ENCODE peak calls at places on chromosomes 5 and 9, in seven cellular contexts. D, H, I, P, J, M and Y are unnamed samples.

GRCh38 chr5:177553671-177554429 is 513 bp downstream of the FAM193B start:
- DNase-seq in H (no peak), D (peak), J (peak), I (no peak), M (peak), P (peak), Y (no peak)

GRCh38 chr5:129945031-129945430 is 40.8 kb downstream of the CHSY3 start:
- DNase-seq in J (no peak), M (no peak), H (no peak), D (no peak), I (no peak), P (no peak), Y (peak)

GRCh38 chr5:132427285-132428146 is 58.0 kb downstream of the SLC22A5 start:
- DNase-seq in M (peak), P (peak), J (no peak), D (no peak), I (no peak), H (peak), Y (no peak)

GRCh38 chr5:172849636-172850453 is 15.8 kb downstream of the ERGIC1 start:
- DNase-seq in H (peak), D (no peak), J (no peak), I (peak), M (no peak), P (no peak), Y (peak)

GRCh38 chr5:159510282-159510681 is 180.0 kb upstream of the IL12B start:
- DNase-seq in J (no peak), D (peak), I (no peak), H (peak), M (peak), P (peak), Y (peak)

GRCh38 chr5:168756517-168757391 is 177.6 kb upstream of the PANK3 start:
- DNase-seq in D (no peak), J (no peak), P (no peak), H (no peak), I (no peak), M (peak), Y (no peak)

GRCh38 chr9:38641985-38642864 is 21.8 kb upstream of the ANKRD18A start:
- DNase-seq in J (peak), P (peak), D (peak), M (peak), I (no peak), H (peak), Y (peak)

GRCh38 chr9:120714846-120715231 is 569 bp upstream of the MEGF9 start:
- DNase-seq in J (no peak), H (no peak), M (no peak), I (no peak), D (no peak), P (no peak), Y (no peak)

GRCh38 chr5:177302354-177303110 is 987 bp downstream of the RAB24 start:
- DNase-seq in J (no peak), H (peak), I (no peak), P (no peak), D (peak), M (peak), Y (peak)

GRCh38 chr9:120937596-120937995 is 11.0 kb upstream of the TRAF1 start:
- DNase-seq in M (no peak), D (no peak), J (no peak), I (no peak), H (no peak), P (no peak), Y (peak)

GRCh38 chr5:132134384-132134783 is 60.8 kb downstream of the CSF2 start:
- DNase-seq in D (no peak), H (peak), J (peak), M (peak), I (no peak), P (no peak), Y (peak)

GRCh38 chr9:1938135-1938534 is 77.0 kb upstream of the SMARCA2 start:
- DNase-seq in J (no peak), P (no peak), H (no peak), M (no peak), D (no peak), I (no peak), Y (no peak)

GRCh38 chr5:135574493-135574892 is 4.3 kb downstream of the CXCL14 start:
- DNase-seq in J (no peak), I (no peak), D (no peak), H (no peak), M (no peak), P (no peak), Y (no peak)

GRCh38 chr5:137825165-137825564 is 42.5 kb upstream of the MYOT start:
- DNase-seq in D (no peak), P (peak), I (no peak), H (peak), M (no peak), J (no peak), Y (no peak)

GRCh38 chr5:102286465-102286864 is 9.6 kb downstream of the SLCO4C1 start:
- DNase-seq in H (no peak), I (no peak), J (no peak), P (no peak), D (no peak), M (no peak), Y (no peak)

GRCh38 chr9:80020530-80020929 is 448.8 kb downstream of the TLE4 start:
- DNase-seq in H (no peak), I (no peak), P (no peak), D (no peak), J (no peak), M (no peak), Y (no peak)

GRCh38 chr9:95947118-95947517 is 71.6 kb downstream of the ERCC6L2 start:
- DNase-seq in H (no peak), P (no peak), I (no peak), D (no peak), J (no peak), M (no peak), Y (peak)

GRCh38 chr9:131500939-131501541 is 1.7 kb upstream of the POMT1 start:
- DNase-seq in I (peak), D (no peak), P (peak), M (no peak), H (peak), J (peak), Y (peak)

GRCh38 chr9:123164285-123164684 is 104.1 kb downstream of the STRBP start:
- DNase-seq in I (no peak), J (no peak), M (no peak), P (no peak), D (no peak), H (no peak), Y (no peak)

GRCh38 chr5:141431286-141431685 is 979 bp downstream of the PCDHGA12 start:
- DNase-seq in P (no peak), I (no peak), J (peak), H (no peak), M (no peak), D (no peak), Y (peak)

GRCh38 chr9:89648247-89649000 is 43.6 kb downstream of the GADD45G start:
- DNase-seq in P (peak), J (no peak), H (no peak), M (no peak), I (no peak), D (no peak), Y (no peak)

GRCh38 chr5:154318691-154319090 is 127.1 kb upstream of the SAP30L start:
- DNase-seq in P (no peak), J (no peak), H (no peak), M (no peak), I (no peak), D (no peak), Y (no peak)

GRCh38 chr5:1747079-1747802 is 52.4 kb downstream of the MRPL36 start:
- DNase-seq in P (no peak), H (no peak), I (no peak), D (peak), J (no peak), M (no peak), Y (no peak)

GRCh38 chr5:59584858-59585846 is 308.4 kb downstream of the PDE4D start:
- DNase-seq in P (no peak), D (no peak), I (no peak), J (no peak), M (no peak), H (no peak), Y (no peak)

GRCh38 chr5:72065751-72066255 is 41.5 kb upstream of the MAP1B start:
- DNase-seq in J (no peak), M (peak), P (peak), H (no peak), D (peak), I (no peak), Y (peak)
- H3K4me2 ChIP-seq in J (no peak), M (peak), P (no peak), H (no peak), D (peak), I (no peak), Y (no peak)

GRCh38 chr5:145969714-145970092 is 33.3 kb downstream of the SH3RF2 start:
- DNase-seq in D (no peak), J (no peak), M (no peak), P (no peak), I (no peak), H (no peak), Y (no peak)
- H3K4me2 ChIP-seq in D (no peak), J (no peak), M (no peak), P (no peak), I (no peak), H (no peak), Y (no peak)

DNA sequence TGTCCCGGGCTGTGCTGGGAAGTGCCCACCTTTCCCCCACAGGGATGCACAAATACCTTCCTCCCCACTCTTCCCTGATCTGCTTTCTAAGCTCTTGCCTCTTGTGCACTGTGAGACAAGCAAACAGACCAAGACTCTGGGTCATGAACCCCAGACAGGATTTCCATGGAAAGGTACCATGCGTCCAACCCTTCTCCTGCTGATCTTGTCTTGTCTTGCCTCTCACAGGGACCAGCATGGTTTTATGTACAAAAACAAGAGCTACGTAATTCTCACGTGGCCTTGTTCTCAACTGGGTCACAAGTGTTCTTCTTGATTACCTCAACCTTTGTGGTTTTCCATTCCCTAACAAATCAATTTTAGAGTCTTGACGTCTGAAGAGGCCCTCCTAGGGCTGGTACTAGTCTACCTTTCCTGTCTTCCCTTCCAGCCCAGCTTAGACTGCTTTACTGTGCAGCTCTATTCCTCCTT is 176.5 kb upstream of the MAP3K1 start:
- DNase-seq in I (peak), M (no peak), J (no peak), P (peak), D (no peak), H (no peak), Y (no peak)
- H3K4me2 ChIP-seq in I (peak), M (no peak), J (no peak), P (peak), D (no peak), H (no peak), Y (no peak)

DNA sequence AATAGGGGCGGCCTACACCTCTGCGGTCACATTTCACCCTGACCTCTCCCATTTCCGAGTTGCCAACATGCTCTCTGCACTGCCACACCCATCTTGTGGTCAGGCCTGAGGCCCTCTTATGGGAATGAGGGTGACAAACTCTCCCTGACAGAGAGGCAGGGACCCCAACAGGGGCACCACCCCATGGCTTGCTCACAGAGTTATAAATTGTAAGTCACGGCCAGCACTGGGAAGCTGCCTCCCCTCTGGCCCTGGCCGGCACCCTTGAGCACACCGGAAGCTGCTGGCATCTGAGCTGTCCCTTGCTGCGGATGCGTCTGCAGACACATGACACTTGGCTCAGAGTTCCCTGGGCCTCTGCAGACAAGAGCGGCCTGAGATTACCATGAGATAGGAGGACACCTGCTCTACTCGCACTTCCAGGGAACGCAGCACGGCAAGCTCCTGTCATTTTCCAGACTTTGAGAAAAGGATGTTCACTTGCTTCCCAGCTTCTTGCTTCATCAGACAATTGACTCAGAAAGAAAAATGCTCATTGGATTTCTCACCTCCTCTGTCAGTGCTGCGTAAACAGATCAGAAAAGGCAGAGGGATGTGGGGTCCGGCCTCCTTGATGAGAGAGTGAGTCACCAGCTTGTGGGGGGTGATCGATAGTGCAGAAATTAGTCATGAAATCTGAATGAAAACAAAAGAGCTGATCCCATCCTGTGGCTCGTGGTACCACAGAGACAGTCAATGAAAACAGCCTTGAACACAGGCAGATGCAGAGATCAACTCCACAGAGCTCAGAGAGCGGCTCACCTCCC is 269.8 kb downstream of the SYK start:
- DNase-seq in I (no peak), P (peak), M (no peak), H (peak), J (peak), D (no peak), Y (peak)
- H3K4me2 ChIP-seq in I (no peak), P (no peak), M (peak), H (peak), J (no peak), D (no peak), Y (no peak)

DNA sequence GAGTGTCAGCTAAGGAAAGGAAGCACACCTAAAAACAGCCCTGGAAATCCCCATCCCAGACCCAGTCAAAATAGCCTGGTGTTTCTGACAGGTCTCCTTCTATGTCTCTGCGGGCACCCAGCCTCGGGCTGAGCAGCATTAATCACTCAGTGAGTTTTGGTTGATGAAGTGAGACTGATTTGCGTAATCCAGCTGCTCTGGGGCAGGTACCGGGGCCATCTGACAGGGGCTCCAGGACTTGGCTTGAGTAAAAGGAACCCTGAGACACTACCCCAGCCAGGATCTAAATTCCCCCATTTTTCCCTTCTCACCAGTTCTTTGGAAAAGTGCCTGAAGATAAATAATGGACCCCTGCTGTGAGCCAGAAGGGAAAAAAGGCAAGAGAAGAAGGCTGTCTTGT is 607 bp downstream of the SLC28A3 start:
- DNase-seq in P (no peak), I (no peak), J (no peak), M (no peak), D (no peak), H (no peak), Y (peak)
- H3K4me2 ChIP-seq in P (no peak), I (peak), J (no peak), M (no peak), D (no peak), H (no peak), Y (no peak)